ENCODE peak calls at places on chromosomes 7 and 10, in four cellular contexts. One of them, this sample, is unnamed.

GRCh38 chr10:24851595-24851994 is 100.8 kb downstream of the PRTFDC1 start:
- DNase-seq in BE2C: no peak
- DNase-seq in lower leg skin: no peak
- DNase-seq in natural killer cell: no peak
- DNase-seq in this sample: no peak

GRCh38 chr10:129624526-129624925 is 157.5 kb downstream of the MGMT start:
- DNase-seq in natural killer cell: no peak
- DNase-seq in BE2C: no peak
- DNase-seq in lower leg skin: no peak
- DNase-seq in this sample: no peak

GRCh38 chr7:27753863-27754262 is 13.9 kb downstream of the TAX1BP1 start:
- DNase-seq in BE2C: no peak
- DNase-seq in lower leg skin: no peak
- DNase-seq in natural killer cell: no peak
- DNase-seq in this sample: no peak

GRCh38 chr7:127819975-127820778 is 168.2 kb downstream of the SND1 start:
- DNase-seq in lower leg skin: no peak
- DNase-seq in BE2C: no peak
- DNase-seq in natural killer cell: no peak
- DNase-seq in this sample: no peak

GRCh38 chr10:28623483-28623882 is 53.8 kb upstream of the BAMBI start:
- DNase-seq in lower leg skin: no peak
- DNase-seq in BE2C: no peak
- DNase-seq in natural killer cell: no peak
- DNase-seq in this sample: no peak

GRCh38 chr10:72803119-72803505 is 90.4 kb upstream of the OIT3 start:
- DNase-seq in lower leg skin: no peak
- DNase-seq in BE2C: no peak
- DNase-seq in natural killer cell: no peak
- DNase-seq in this sample: no peak

GRCh38 chr10:82660205-82660604 is 785.2 kb downstream of the NRG3 start:
- DNase-seq in natural killer cell: no peak
- DNase-seq in lower leg skin: no peak
- DNase-seq in BE2C: no peak
- DNase-seq in this sample: no peak

GRCh38 chr7:22787936-22788335 is 34.7 kb downstream of the TOMM7 start:
- DNase-seq in natural killer cell: no peak
- DNase-seq in BE2C: no peak
- DNase-seq in lower leg skin: no peak
- DNase-seq in this sample: no peak

GRCh38 chr10:98833550-98833949 is 386.8 kb upstream of the HPS1 start:
- DNase-seq in natural killer cell: no peak
- DNase-seq in BE2C: no peak
- DNase-seq in lower leg skin: no peak
- DNase-seq in this sample: no peak

GRCh38 chr7:55589905-55590304 is 17.6 kb upstream of the VOPP1 start:
- DNase-seq in lower leg skin: no peak
- DNase-seq in natural killer cell: no peak
- DNase-seq in BE2C: no peak
- DNase-seq in this sample: no peak

GRCh38 chr10:17001961-17002749 is 127.5 kb downstream of the CUBN start:
- DNase-seq in BE2C: no peak
- DNase-seq in natural killer cell: no peak
- DNase-seq in lower leg skin: peak
- DNase-seq in this sample: no peak

GRCh38 chr10:132532174-132532573 is 5.4 kb upstream of the INPP5A start:
- DNase-seq in natural killer cell: no peak
- DNase-seq in BE2C: no peak
- DNase-seq in lower leg skin: no peak
- DNase-seq in this sample: no peak

DNA sequence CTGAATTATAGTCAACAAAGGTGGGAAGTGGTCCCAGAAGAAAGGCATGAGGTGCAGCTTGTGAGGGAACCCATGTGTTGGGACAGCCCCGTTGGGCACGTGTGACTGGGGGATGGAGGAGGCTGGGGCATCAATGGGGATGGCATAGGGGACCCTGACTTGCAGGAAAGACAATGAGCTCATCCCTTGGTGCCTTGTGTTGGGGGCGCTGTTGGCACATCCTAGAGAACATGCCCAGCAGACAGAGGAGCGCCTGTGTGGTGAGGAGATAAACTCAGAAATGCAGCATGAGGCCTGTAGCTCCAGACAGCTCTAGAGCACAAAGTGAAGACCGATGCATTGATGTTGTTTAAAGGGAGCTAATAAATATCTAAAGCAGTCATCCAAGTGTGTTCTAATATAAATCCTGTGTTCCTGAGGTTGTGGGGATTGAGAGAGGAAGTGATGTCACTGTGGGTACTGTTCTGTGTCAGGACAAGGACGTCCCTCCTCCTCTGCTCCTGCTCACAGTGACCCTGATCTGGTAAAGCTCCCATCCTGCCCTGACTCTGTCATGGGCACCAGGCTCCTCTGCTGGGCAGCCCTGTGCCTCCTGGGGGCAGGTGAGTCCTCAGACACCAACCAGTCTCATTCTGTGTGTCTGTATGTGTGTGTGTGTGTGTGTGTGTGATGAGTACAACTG is 126.1 kb upstream of the PRSS58 start:
- DNase-seq in lower leg skin: no peak
- DNase-seq in natural killer cell: no peak
- DNase-seq in BE2C: no peak
- DNase-seq in this sample: no peak
- TF ChIP-seq CTCF in lower leg skin: no peak
- TF ChIP-seq CTCF in natural killer cell: no peak
- TF ChIP-seq CTCF in BE2C: no peak
- TF ChIP-seq CTCF in this sample: no peak

DNA sequence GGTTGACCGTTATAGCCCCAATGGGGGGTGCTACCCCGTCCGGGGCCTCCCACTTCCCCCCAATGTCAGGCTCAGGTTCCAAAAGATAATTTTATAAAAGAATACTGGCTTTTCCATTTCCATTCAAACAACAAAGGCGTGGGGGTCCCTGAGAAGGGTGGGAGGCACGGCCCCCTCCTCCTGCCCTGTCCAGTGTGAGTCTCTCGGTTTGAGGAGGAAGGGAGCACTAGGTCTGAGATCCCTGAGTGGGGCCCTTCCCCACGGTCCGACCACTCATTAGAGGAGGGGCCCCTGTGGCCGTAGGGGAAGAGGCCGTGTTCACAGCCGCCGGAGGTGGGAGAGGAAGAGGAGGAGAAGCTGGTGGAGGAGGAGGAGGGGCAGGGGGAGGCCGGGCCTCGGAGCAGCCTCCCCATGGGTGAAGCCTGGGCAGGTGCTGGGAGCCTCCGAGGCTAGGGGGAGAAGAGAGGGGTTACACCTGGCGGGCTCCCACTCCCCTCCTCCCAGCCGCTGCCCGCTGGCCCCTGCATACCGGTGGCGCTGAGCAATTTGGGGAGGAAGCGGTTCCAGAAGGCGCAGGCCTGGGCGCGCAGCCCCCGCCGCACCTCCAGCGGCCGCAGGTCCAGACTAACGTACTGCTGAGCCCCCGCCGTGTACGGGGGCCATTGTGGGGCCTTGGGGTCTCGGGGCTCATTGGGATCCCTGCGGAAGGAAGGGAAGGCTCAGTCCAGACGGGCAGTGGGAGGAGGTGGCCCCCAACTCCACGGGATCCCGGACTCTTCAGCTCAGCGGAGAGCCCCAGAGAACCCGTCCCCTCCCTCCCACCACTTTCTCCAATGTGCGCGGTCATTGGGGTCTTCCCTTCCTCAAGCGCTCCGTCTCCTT is 1.4 kb upstream of the UFSP1 start:
- DNase-seq in lower leg skin: no peak
- DNase-seq in natural killer cell: no peak
- DNase-seq in BE2C: no peak
- DNase-seq in this sample: no peak
- TF ChIP-seq CTCF in lower leg skin: no peak
- TF ChIP-seq CTCF in natural killer cell: no peak
- TF ChIP-seq CTCF in BE2C: no peak
- TF ChIP-seq CTCF in this sample: no peak

DNA sequence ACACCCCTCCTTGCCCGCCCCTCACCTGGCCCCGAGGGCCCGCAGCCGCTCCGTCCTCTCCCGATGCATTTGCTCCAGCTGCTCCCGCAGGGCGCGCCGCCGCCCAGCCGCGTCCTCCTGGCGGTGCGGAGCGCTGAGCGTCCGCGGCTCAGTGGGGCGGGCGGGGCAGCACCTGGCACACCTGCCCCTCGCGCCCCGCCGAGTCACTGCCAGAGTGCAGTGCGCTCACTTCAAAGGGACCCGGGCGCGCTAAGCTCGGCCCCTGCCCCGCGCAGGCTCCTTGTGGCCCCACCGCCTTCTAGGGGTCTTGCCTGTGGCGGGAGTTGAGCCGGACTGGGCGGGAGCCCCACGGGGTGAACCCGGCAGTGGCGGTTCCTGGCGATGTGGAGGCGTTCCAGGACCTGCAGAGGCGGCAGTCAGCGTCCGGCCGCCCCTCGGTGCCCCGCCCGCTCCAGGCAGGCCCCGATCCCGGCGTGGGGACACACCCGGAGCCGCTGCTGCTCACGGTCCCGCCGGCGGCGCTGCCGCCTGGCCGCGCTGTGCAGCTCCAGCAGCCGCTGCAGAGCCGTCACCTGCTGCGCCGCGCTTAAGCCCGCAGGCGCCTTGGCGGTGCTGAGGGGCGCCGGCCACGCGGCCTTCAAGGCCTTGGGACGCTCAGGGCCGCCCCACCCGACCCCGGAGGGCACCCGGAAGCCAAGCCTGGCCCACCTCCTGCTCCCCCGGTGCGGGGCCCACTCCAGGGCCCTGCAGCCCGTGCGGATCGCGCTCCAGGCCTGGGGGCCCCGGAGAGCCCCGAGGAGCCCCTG is 6.7 kb downstream of the ATP6V1F start:
- DNase-seq in lower leg skin: no peak
- DNase-seq in BE2C: peak
- DNase-seq in natural killer cell: peak
- DNase-seq in this sample: peak
- TF ChIP-seq CTCF in lower leg skin: no peak
- TF ChIP-seq CTCF in BE2C: no peak
- TF ChIP-seq CTCF in natural killer cell: no peak
- TF ChIP-seq CTCF in this sample: no peak

GRCh38 chr10:131311661-131312260 is at the start of gene TCERG1L:
- DNase-seq in natural killer cell: no peak
- DNase-seq in lower leg skin: no peak
- DNase-seq in BE2C: no peak
- DNase-seq in this sample: peak

GRCh38 chr10:131312261-131312801 is 810 bp upstream of the TCERG1L start:
- DNase-seq in natural killer cell: no peak
- DNase-seq in lower leg skin: no peak
- DNase-seq in BE2C: no peak
- DNase-seq in this sample: peak

GRCh38 chr10:131310904-131311660 is 439 bp downstream of the TCERG1L start:
- DNase-seq in BE2C: no peak
- DNase-seq in natural killer cell: no peak
- DNase-seq in lower leg skin: no peak
- DNase-seq in this sample: peak

GRCh38 chr10:131313377-131313776 is 1.9 kb upstream of the TCERG1L start:
- DNase-seq in natural killer cell: no peak
- DNase-seq in lower leg skin: no peak
- DNase-seq in BE2C: no peak
- DNase-seq in this sample: no peak

GRCh38 chr10:131310054-131310903 is 1.2 kb downstream of the TCERG1L start:
- DNase-seq in natural killer cell: no peak
- DNase-seq in lower leg skin: no peak
- DNase-seq in BE2C: no peak
- DNase-seq in this sample: no peak
- TF ChIP-seq CTCF in natural killer cell: no peak
- TF ChIP-seq CTCF in lower leg skin: no peak
- TF ChIP-seq CTCF in BE2C: no peak
- TF ChIP-seq CTCF in this sample: peak

GRCh38 chr7:35716038-35716803 is 21.3 kb upstream of the HERPUD2 start:
- DNase-seq in natural killer cell: no peak
- DNase-seq in lower leg skin: no peak
- DNase-seq in BE2C: no peak
- DNase-seq in this sample: no peak
- TF ChIP-seq CTCF in natural killer cell: no peak
- TF ChIP-seq CTCF in lower leg skin: no peak
- TF ChIP-seq CTCF in BE2C: no peak
- TF ChIP-seq CTCF in this sample: no peak

This sample was measured in progenitor cell of endocrine pancreas.